ENCODE peak calls at places on chromosomes 5 and 9, in ten cellular contexts. One of them, this sample, is unnamed.

GRCh38 chr5:109987970-109988369 is 298.2 kb downstream of the MAN2A1 start:
- DNase-seq in stimulated activated CD4-positive, alpha-beta T cell treated with anti-CD3 and anti-CD28 coated beads, TNF-alpha, amount 100 ng/mL, for 48 hours: no peak
- DNase-seq in HFF-Myc: no peak
- DNase-seq in mesenteric fat pad: no peak
- DNase-seq in fibroblast of the aortic adventitia: no peak
- DNase-seq in CD8-positive, alpha-beta memory T cell: no peak
- DNase-seq in IMR-90: no peak
- DNase-seq in activated CD4-positive, CD25-positive, alpha-beta regulatory T cell: no peak
- DNase-seq in stimulated activated CD8-positive, alpha-beta memory T cell treated with anti-CD3 and anti-CD28 coated beads, Interleukin-15, amount 100 ng/mL, for 1 hour: no peak
- DNase-seq in hypothalamus: no peak
- DNase-seq in this sample: no peak

GRCh38 chr9:131616983-131617604 is 71.8 kb downstream of the PRRT1B start:
- DNase-seq in stimulated activated CD4-positive, alpha-beta T cell treated with anti-CD3 and anti-CD28 coated beads, TNF-alpha, amount 100 ng/mL, for 48 hours: no peak
- DNase-seq in HFF-Myc: no peak
- DNase-seq in mesenteric fat pad: no peak
- DNase-seq in fibroblast of the aortic adventitia: peak
- DNase-seq in CD8-positive, alpha-beta memory T cell: no peak
- DNase-seq in IMR-90: no peak
- DNase-seq in activated CD4-positive, CD25-positive, alpha-beta regulatory T cell: no peak
- DNase-seq in stimulated activated CD8-positive, alpha-beta memory T cell treated with anti-CD3 and anti-CD28 coated beads, Interleukin-15, amount 100 ng/mL, for 1 hour: no peak
- DNase-seq in hypothalamus: no peak
- DNase-seq in this sample: no peak

GRCh38 chr5:126610163-126610562 is 9.4 kb downstream of the PHAX start:
- DNase-seq in stimulated activated CD4-positive, alpha-beta T cell treated with anti-CD3 and anti-CD28 coated beads, TNF-alpha, amount 100 ng/mL, for 48 hours: no peak
- DNase-seq in HFF-Myc: no peak
- DNase-seq in mesenteric fat pad: no peak
- DNase-seq in fibroblast of the aortic adventitia: no peak
- DNase-seq in CD8-positive, alpha-beta memory T cell: no peak
- DNase-seq in IMR-90: no peak
- DNase-seq in activated CD4-positive, CD25-positive, alpha-beta regulatory T cell: no peak
- DNase-seq in stimulated activated CD8-positive, alpha-beta memory T cell treated with anti-CD3 and anti-CD28 coated beads, Interleukin-15, amount 100 ng/mL, for 1 hour: no peak
- DNase-seq in hypothalamus: no peak
- DNase-seq in this sample: no peak

GRCh38 chr5:30831605-30832004 is 361.9 kb upstream of the CDH6 start:
- DNase-seq in stimulated activated CD4-positive, alpha-beta T cell treated with anti-CD3 and anti-CD28 coated beads, TNF-alpha, amount 100 ng/mL, for 48 hours: no peak
- DNase-seq in HFF-Myc: no peak
- DNase-seq in mesenteric fat pad: no peak
- DNase-seq in fibroblast of the aortic adventitia: no peak
- DNase-seq in CD8-positive, alpha-beta memory T cell: no peak
- DNase-seq in IMR-90: no peak
- DNase-seq in activated CD4-positive, CD25-positive, alpha-beta regulatory T cell: no peak
- DNase-seq in stimulated activated CD8-positive, alpha-beta memory T cell treated with anti-CD3 and anti-CD28 coated beads, Interleukin-15, amount 100 ng/mL, for 1 hour: no peak
- DNase-seq in hypothalamus: no peak
- DNase-seq in this sample: no peak

GRCh38 chr5:172004824-172005237 is 1.6 kb downstream of the FBXW11 start:
- DNase-seq in stimulated activated CD4-positive, alpha-beta T cell treated with anti-CD3 and anti-CD28 coated beads, TNF-alpha, amount 100 ng/mL, for 48 hours: peak
- DNase-seq in HFF-Myc: no peak
- DNase-seq in mesenteric fat pad: no peak
- DNase-seq in fibroblast of the aortic adventitia: peak
- DNase-seq in CD8-positive, alpha-beta memory T cell: no peak
- DNase-seq in IMR-90: no peak
- DNase-seq in activated CD4-positive, CD25-positive, alpha-beta regulatory T cell: no peak
- DNase-seq in stimulated activated CD8-positive, alpha-beta memory T cell treated with anti-CD3 and anti-CD28 coated beads, Interleukin-15, amount 100 ng/mL, for 1 hour: no peak
- DNase-seq in hypothalamus: no peak
- DNase-seq in this sample: no peak

GRCh38 chr5:74357827-74358226 is 282.7 kb downstream of the ENC1 start:
- DNase-seq in stimulated activated CD4-positive, alpha-beta T cell treated with anti-CD3 and anti-CD28 coated beads, TNF-alpha, amount 100 ng/mL, for 48 hours: no peak
- DNase-seq in HFF-Myc: peak
- DNase-seq in mesenteric fat pad: no peak
- DNase-seq in fibroblast of the aortic adventitia: no peak
- DNase-seq in CD8-positive, alpha-beta memory T cell: no peak
- DNase-seq in IMR-90: peak
- DNase-seq in activated CD4-positive, CD25-positive, alpha-beta regulatory T cell: no peak
- DNase-seq in stimulated activated CD8-positive, alpha-beta memory T cell treated with anti-CD3 and anti-CD28 coated beads, Interleukin-15, amount 100 ng/mL, for 1 hour: no peak
- DNase-seq in hypothalamus: no peak
- DNase-seq in this sample: peak

GRCh38 chr9:83656032-83656680 is 33.2 kb downstream of the IDNK start:
- DNase-seq in stimulated activated CD4-positive, alpha-beta T cell treated with anti-CD3 and anti-CD28 coated beads, TNF-alpha, amount 100 ng/mL, for 48 hours: no peak
- DNase-seq in HFF-Myc: no peak
- DNase-seq in mesenteric fat pad: no peak
- DNase-seq in fibroblast of the aortic adventitia: no peak
- DNase-seq in CD8-positive, alpha-beta memory T cell: no peak
- DNase-seq in IMR-90: no peak
- DNase-seq in activated CD4-positive, CD25-positive, alpha-beta regulatory T cell: no peak
- DNase-seq in stimulated activated CD8-positive, alpha-beta memory T cell treated with anti-CD3 and anti-CD28 coated beads, Interleukin-15, amount 100 ng/mL, for 1 hour: no peak
- DNase-seq in hypothalamus: no peak
- DNase-seq in this sample: no peak

GRCh38 chr5:124895236-124895635 is 148.8 kb upstream of the ZNF608 start:
- DNase-seq in stimulated activated CD4-positive, alpha-beta T cell treated with anti-CD3 and anti-CD28 coated beads, TNF-alpha, amount 100 ng/mL, for 48 hours: no peak
- DNase-seq in HFF-Myc: no peak
- DNase-seq in mesenteric fat pad: no peak
- DNase-seq in fibroblast of the aortic adventitia: no peak
- DNase-seq in CD8-positive, alpha-beta memory T cell: no peak
- DNase-seq in IMR-90: no peak
- DNase-seq in activated CD4-positive, CD25-positive, alpha-beta regulatory T cell: no peak
- DNase-seq in stimulated activated CD8-positive, alpha-beta memory T cell treated with anti-CD3 and anti-CD28 coated beads, Interleukin-15, amount 100 ng/mL, for 1 hour: no peak
- DNase-seq in hypothalamus: no peak
- DNase-seq in this sample: no peak

GRCh38 chr5:151155149-151155776 is 2.3 kb downstream of the ANXA6 start:
- DNase-seq in stimulated activated CD4-positive, alpha-beta T cell treated with anti-CD3 and anti-CD28 coated beads, TNF-alpha, amount 100 ng/mL, for 48 hours: no peak
- DNase-seq in HFF-Myc: no peak
- DNase-seq in mesenteric fat pad: no peak
- DNase-seq in fibroblast of the aortic adventitia: no peak
- DNase-seq in CD8-positive, alpha-beta memory T cell: peak
- DNase-seq in IMR-90: peak
- DNase-seq in activated CD4-positive, CD25-positive, alpha-beta regulatory T cell: no peak
- DNase-seq in stimulated activated CD8-positive, alpha-beta memory T cell treated with anti-CD3 and anti-CD28 coated beads, Interleukin-15, amount 100 ng/mL, for 1 hour: peak
- DNase-seq in hypothalamus: no peak
- DNase-seq in this sample: no peak

GRCh38 chr9:137048655-137049543 is 2.9 kb upstream of the NPDC1 start:
- DNase-seq in stimulated activated CD4-positive, alpha-beta T cell treated with anti-CD3 and anti-CD28 coated beads, TNF-alpha, amount 100 ng/mL, for 48 hours: no peak
- DNase-seq in HFF-Myc: no peak
- DNase-seq in mesenteric fat pad: no peak
- DNase-seq in fibroblast of the aortic adventitia: no peak
- DNase-seq in CD8-positive, alpha-beta memory T cell: no peak
- DNase-seq in IMR-90: no peak
- DNase-seq in activated CD4-positive, CD25-positive, alpha-beta regulatory T cell: no peak
- DNase-seq in stimulated activated CD8-positive, alpha-beta memory T cell treated with anti-CD3 and anti-CD28 coated beads, Interleukin-15, amount 100 ng/mL, for 1 hour: no peak
- DNase-seq in hypothalamus: no peak
- DNase-seq in this sample: no peak

GRCh38 chr9:38359689-38360385 is 32.7 kb upstream of the ALDH1B1 start:
- DNase-seq in stimulated activated CD4-positive, alpha-beta T cell treated with anti-CD3 and anti-CD28 coated beads, TNF-alpha, amount 100 ng/mL, for 48 hours: no peak
- DNase-seq in HFF-Myc: no peak
- DNase-seq in mesenteric fat pad: peak
- DNase-seq in fibroblast of the aortic adventitia: peak
- DNase-seq in CD8-positive, alpha-beta memory T cell: no peak
- DNase-seq in IMR-90: no peak
- DNase-seq in activated CD4-positive, CD25-positive, alpha-beta regulatory T cell: no peak
- DNase-seq in stimulated activated CD8-positive, alpha-beta memory T cell treated with anti-CD3 and anti-CD28 coated beads, Interleukin-15, amount 100 ng/mL, for 1 hour: no peak
- DNase-seq in hypothalamus: no peak
- DNase-seq in this sample: no peak

GRCh38 chr5:82635561-82636288 is 357.6 kb upstream of the RPS23 start:
- DNase-seq in stimulated activated CD4-positive, alpha-beta T cell treated with anti-CD3 and anti-CD28 coated beads, TNF-alpha, amount 100 ng/mL, for 48 hours: no peak
- DNase-seq in HFF-Myc: peak
- DNase-seq in mesenteric fat pad: no peak
- DNase-seq in fibroblast of the aortic adventitia: peak
- DNase-seq in CD8-positive, alpha-beta memory T cell: no peak
- DNase-seq in IMR-90: peak
- DNase-seq in activated CD4-positive, CD25-positive, alpha-beta regulatory T cell: no peak
- DNase-seq in stimulated activated CD8-positive, alpha-beta memory T cell treated with anti-CD3 and anti-CD28 coated beads, Interleukin-15, amount 100 ng/mL, for 1 hour: no peak
- DNase-seq in hypothalamus: no peak
- DNase-seq in this sample: no peak

GRCh38 chr9:36317766-36318165 is 59.5 kb upstream of the GNE start:
- DNase-seq in stimulated activated CD4-positive, alpha-beta T cell treated with anti-CD3 and anti-CD28 coated beads, TNF-alpha, amount 100 ng/mL, for 48 hours: no peak
- DNase-seq in HFF-Myc: no peak
- DNase-seq in mesenteric fat pad: no peak
- DNase-seq in fibroblast of the aortic adventitia: no peak
- DNase-seq in CD8-positive, alpha-beta memory T cell: no peak
- DNase-seq in IMR-90: no peak
- DNase-seq in activated CD4-positive, CD25-positive, alpha-beta regulatory T cell: no peak
- DNase-seq in stimulated activated CD8-positive, alpha-beta memory T cell treated with anti-CD3 and anti-CD28 coated beads, Interleukin-15, amount 100 ng/mL, for 1 hour: no peak
- DNase-seq in hypothalamus: no peak
- DNase-seq in this sample: no peak

GRCh38 chr9:133454943-133455673 is 4.7 kb upstream of the CACFD1 start:
- DNase-seq in stimulated activated CD4-positive, alpha-beta T cell treated with anti-CD3 and anti-CD28 coated beads, TNF-alpha, amount 100 ng/mL, for 48 hours: no peak
- DNase-seq in HFF-Myc: no peak
- DNase-seq in mesenteric fat pad: no peak
- DNase-seq in fibroblast of the aortic adventitia: no peak
- DNase-seq in CD8-positive, alpha-beta memory T cell: no peak
- DNase-seq in IMR-90: no peak
- DNase-seq in activated CD4-positive, CD25-positive, alpha-beta regulatory T cell: no peak
- DNase-seq in stimulated activated CD8-positive, alpha-beta memory T cell treated with anti-CD3 and anti-CD28 coated beads, Interleukin-15, amount 100 ng/mL, for 1 hour: no peak
- DNase-seq in hypothalamus: no peak
- DNase-seq in this sample: no peak

GRCh38 chr5:71748360-71748759 is 29.3 kb downstream of the CARTPT start:
- DNase-seq in stimulated activated CD4-positive, alpha-beta T cell treated with anti-CD3 and anti-CD28 coated beads, TNF-alpha, amount 100 ng/mL, for 48 hours: no peak
- DNase-seq in HFF-Myc: no peak
- DNase-seq in mesenteric fat pad: no peak
- DNase-seq in fibroblast of the aortic adventitia: no peak
- DNase-seq in CD8-positive, alpha-beta memory T cell: no peak
- DNase-seq in IMR-90: no peak
- DNase-seq in activated CD4-positive, CD25-positive, alpha-beta regulatory T cell: no peak
- DNase-seq in stimulated activated CD8-positive, alpha-beta memory T cell treated with anti-CD3 and anti-CD28 coated beads, Interleukin-15, amount 100 ng/mL, for 1 hour: no peak
- DNase-seq in hypothalamus: no peak
- DNase-seq in this sample: no peak

GRCh38 chr5:32326216-32326772 is 13.6 kb upstream of the MTMR12 start:
- DNase-seq in stimulated activated CD4-positive, alpha-beta T cell treated with anti-CD3 and anti-CD28 coated beads, TNF-alpha, amount 100 ng/mL, for 48 hours: no peak
- DNase-seq in HFF-Myc: no peak
- DNase-seq in mesenteric fat pad: no peak
- DNase-seq in fibroblast of the aortic adventitia: peak
- DNase-seq in CD8-positive, alpha-beta memory T cell: no peak
- DNase-seq in IMR-90: peak
- DNase-seq in activated CD4-positive, CD25-positive, alpha-beta regulatory T cell: no peak
- DNase-seq in stimulated activated CD8-positive, alpha-beta memory T cell treated with anti-CD3 and anti-CD28 coated beads, Interleukin-15, amount 100 ng/mL, for 1 hour: no peak
- DNase-seq in hypothalamus: no peak
- DNase-seq in this sample: no peak

GRCh38 chr9:35906923-35907699 is 1.1 kb downstream of the HRCT1 start:
- DNase-seq in stimulated activated CD4-positive, alpha-beta T cell treated with anti-CD3 and anti-CD28 coated beads, TNF-alpha, amount 100 ng/mL, for 48 hours: no peak
- DNase-seq in HFF-Myc: no peak
- DNase-seq in mesenteric fat pad: no peak
- DNase-seq in fibroblast of the aortic adventitia: peak
- DNase-seq in CD8-positive, alpha-beta memory T cell: no peak
- DNase-seq in IMR-90: peak
- DNase-seq in activated CD4-positive, CD25-positive, alpha-beta regulatory T cell: no peak
- DNase-seq in stimulated activated CD8-positive, alpha-beta memory T cell treated with anti-CD3 and anti-CD28 coated beads, Interleukin-15, amount 100 ng/mL, for 1 hour: no peak
- DNase-seq in hypothalamus: no peak
- DNase-seq in this sample: no peak

GRCh38 chr5:95843733-95844223 is 21.3 kb upstream of the GLRX start:
- DNase-seq in stimulated activated CD4-positive, alpha-beta T cell treated with anti-CD3 and anti-CD28 coated beads, TNF-alpha, amount 100 ng/mL, for 48 hours: no peak
- DNase-seq in HFF-Myc: no peak
- DNase-seq in mesenteric fat pad: no peak
- DNase-seq in fibroblast of the aortic adventitia: peak
- DNase-seq in CD8-positive, alpha-beta memory T cell: no peak
- DNase-seq in IMR-90: no peak
- DNase-seq in activated CD4-positive, CD25-positive, alpha-beta regulatory T cell: no peak
- DNase-seq in stimulated activated CD8-positive, alpha-beta memory T cell treated with anti-CD3 and anti-CD28 coated beads, Interleukin-15, amount 100 ng/mL, for 1 hour: no peak
- DNase-seq in hypothalamus: no peak
- DNase-seq in this sample: no peak

GRCh38 chr9:128103589-128103962 is 24.0 kb downstream of the PTGES2 start:
- DNase-seq in stimulated activated CD4-positive, alpha-beta T cell treated with anti-CD3 and anti-CD28 coated beads, TNF-alpha, amount 100 ng/mL, for 48 hours: no peak
- DNase-seq in HFF-Myc: no peak
- DNase-seq in mesenteric fat pad: no peak
- DNase-seq in fibroblast of the aortic adventitia: no peak
- DNase-seq in CD8-positive, alpha-beta memory T cell: no peak
- DNase-seq in IMR-90: no peak
- DNase-seq in activated CD4-positive, CD25-positive, alpha-beta regulatory T cell: no peak
- DNase-seq in stimulated activated CD8-positive, alpha-beta memory T cell treated with anti-CD3 and anti-CD28 coated beads, Interleukin-15, amount 100 ng/mL, for 1 hour: no peak
- DNase-seq in hypothalamus: no peak
- DNase-seq in this sample: no peak